ENCODE peak calls at places on chromosome X, in four cellular contexts. One of them, this sample, is unnamed.

GRCh38 chrX:126489141-126489540 is 63.5 kb downstream of the DCAF12L1 start:
- DNase-seq in astrocyte of the cerebellum: peak
- DNase-seq in fibroblast of pulmonary artery: no peak
- DNase-seq in foreskin fibroblast: no peak
- DNase-seq in this sample: no peak

GRCh38 chrX:123175366-123176122 is 8.5 kb upstream of the GRIA3 start:
- DNase-seq in astrocyte of the cerebellum: no peak
- DNase-seq in fibroblast of pulmonary artery: no peak
- DNase-seq in foreskin fibroblast: no peak
- DNase-seq in this sample: no peak

GRCh38 chrX:136199365-136199764 is 51.8 kb downstream of the MAP7D3 start:
- DNase-seq in astrocyte of the cerebellum: no peak
- DNase-seq in fibroblast of pulmonary artery: no peak
- DNase-seq in foreskin fibroblast: no peak
- DNase-seq in this sample: no peak

GRCh38 chrX:56385336-56385735 is 153.2 kb downstream of the KLF8 start:
- DNase-seq in foreskin fibroblast: no peak
- DNase-seq in astrocyte of the cerebellum: no peak
- DNase-seq in fibroblast of pulmonary artery: no peak
- DNase-seq in this sample: no peak

GRCh38 chrX:74931214-74931613 is 6.0 kb upstream of the NEXMIF start:
- DNase-seq in astrocyte of the cerebellum: no peak
- DNase-seq in foreskin fibroblast: no peak
- DNase-seq in fibroblast of pulmonary artery: no peak
- DNase-seq in this sample: no peak

GRCh38 chrX:119698835-119699234 is 5.9 kb upstream of the SEPTIN6 start:
- DNase-seq in fibroblast of pulmonary artery: peak
- DNase-seq in foreskin fibroblast: peak
- DNase-seq in astrocyte of the cerebellum: peak
- DNase-seq in this sample: no peak

GRCh38 chrX:134692990-134693389 is 34.7 kb upstream of the PLAC1 start:
- DNase-seq in fibroblast of pulmonary artery: peak
- DNase-seq in astrocyte of the cerebellum: no peak
- DNase-seq in foreskin fibroblast: peak
- DNase-seq in this sample: no peak

GRCh38 chrX:91434351-91435168 is at the start of gene PABPC5:
- DNase-seq in fibroblast of pulmonary artery: peak
- DNase-seq in astrocyte of the cerebellum: peak
- DNase-seq in foreskin fibroblast: peak
- DNase-seq in this sample: peak

GRCh38 chrX:19064175-19064574 is 58.1 kb downstream of the ADGRG2 start:
- DNase-seq in foreskin fibroblast: no peak
- DNase-seq in fibroblast of pulmonary artery: peak
- DNase-seq in astrocyte of the cerebellum: peak
- DNase-seq in this sample: peak

GRCh38 chrX:30713061-30713525 is 59.9 kb downstream of the GK start:
- DNase-seq in astrocyte of the cerebellum: peak
- DNase-seq in foreskin fibroblast: peak
- DNase-seq in fibroblast of pulmonary artery: peak
- DNase-seq in this sample: peak

GRCh38 chrX:9357500-9358139 is 107.2 kb upstream of the TBL1X start:
- DNase-seq in foreskin fibroblast: no peak
- DNase-seq in fibroblast of pulmonary artery: no peak
- DNase-seq in astrocyte of the cerebellum: no peak
- DNase-seq in this sample: no peak

GRCh38 chrX:105136786-105137185 is 83.7 kb downstream of the TEX13A start:
- DNase-seq in fibroblast of pulmonary artery: no peak
- DNase-seq in foreskin fibroblast: no peak
- DNase-seq in astrocyte of the cerebellum: no peak
- DNase-seq in this sample: no peak

GRCh38 chrX:149937881-149938426 is 337 bp downstream of the EOLA2 start:
- DNase-seq in fibroblast of pulmonary artery: peak
- DNase-seq in astrocyte of the cerebellum: no peak
- DNase-seq in foreskin fibroblast: no peak
- DNase-seq in this sample: no peak

GRCh38 chrX:3393581-3394111 is 47.2 kb upstream of the MXRA5 start:
- DNase-seq in foreskin fibroblast: no peak
- DNase-seq in astrocyte of the cerebellum: peak
- DNase-seq in fibroblast of pulmonary artery: peak
- DNase-seq in this sample: peak

GRCh38 chrX:39144965-39145364 is 343.7 kb downstream of the MID1IP1 start:
- DNase-seq in foreskin fibroblast: no peak
- DNase-seq in fibroblast of pulmonary artery: no peak
- DNase-seq in astrocyte of the cerebellum: no peak
- DNase-seq in this sample: no peak

GRCh38 chrX:134732676-134733075 is 74.4 kb upstream of the PLAC1 start:
- DNase-seq in fibroblast of pulmonary artery: peak
- DNase-seq in foreskin fibroblast: no peak
- DNase-seq in astrocyte of the cerebellum: no peak
- DNase-seq in this sample: no peak

GRCh38 chrX:29042341-29042740 is 455.1 kb downstream of the IL1RAPL1 start:
- DNase-seq in astrocyte of the cerebellum: no peak
- DNase-seq in fibroblast of pulmonary artery: no peak
- DNase-seq in foreskin fibroblast: no peak
- DNase-seq in this sample: no peak

GRCh38 chrX:76893930-76894329 is 466.4 kb downstream of the MAGEE1 start:
- DNase-seq in fibroblast of pulmonary artery: no peak
- DNase-seq in foreskin fibroblast: no peak
- DNase-seq in astrocyte of the cerebellum: no peak
- DNase-seq in this sample: no peak

GRCh38 chrX:30308263-30309138 is 689 bp downstream of the NR0B1 start:
- DNase-seq in fibroblast of pulmonary artery: peak
- DNase-seq in foreskin fibroblast: no peak
- DNase-seq in astrocyte of the cerebellum: no peak
- DNase-seq in this sample: no peak

GRCh38 chrX:132837126-132837525 is 121.3 kb downstream of the HS6ST2 start:
- DNase-seq in astrocyte of the cerebellum: peak
- DNase-seq in foreskin fibroblast: no peak
- DNase-seq in fibroblast of pulmonary artery: peak
- DNase-seq in this sample: no peak

GRCh38 chrX:54721424-54721823 is 76.6 kb downstream of the ITIH6 start:
- DNase-seq in astrocyte of the cerebellum: no peak
- DNase-seq in foreskin fibroblast: no peak
- DNase-seq in fibroblast of pulmonary artery: no peak
- DNase-seq in this sample: no peak

DNA sequence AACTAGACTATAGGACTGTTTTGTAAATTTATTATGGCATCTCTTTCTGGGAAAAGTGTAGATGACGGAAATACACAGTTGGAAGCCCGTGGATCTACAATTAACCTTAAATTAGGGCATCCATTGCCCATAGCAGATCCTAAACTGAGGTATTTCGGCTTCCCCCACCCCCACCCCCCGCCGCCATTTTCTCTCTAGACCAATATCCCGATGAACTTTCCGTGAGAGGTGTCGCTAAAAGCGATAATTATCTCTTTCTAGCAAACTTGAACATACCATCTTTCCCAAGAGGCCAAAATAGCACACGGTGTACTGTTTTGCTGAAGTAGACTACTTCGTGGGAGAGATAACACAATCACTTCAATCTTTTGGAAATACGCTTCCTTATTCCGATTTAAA is 584 bp downstream of the KLHL15 start:
- DNase-seq in foreskin fibroblast: no peak
- DNase-seq in fibroblast of pulmonary artery: peak
- DNase-seq in astrocyte of the cerebellum: no peak
- DNase-seq in this sample: no peak
- H3K4me3 ChIP-seq in foreskin fibroblast: peak
- H3K4me3 ChIP-seq in fibroblast of pulmonary artery: peak
- H3K4me3 ChIP-seq in astrocyte of the cerebellum: peak
- H3K4me3 ChIP-seq in this sample: peak

GRCh38 chrX:154380787-154381186 is 1.7 kb downstream of the EMD start:
- DNase-seq in fibroblast of pulmonary artery: no peak
- DNase-seq in astrocyte of the cerebellum: no peak
- DNase-seq in foreskin fibroblast: no peak
- DNase-seq in this sample: no peak
- H3K4me3 ChIP-seq in fibroblast of pulmonary artery: peak
- H3K4me3 ChIP-seq in astrocyte of the cerebellum: peak
- H3K4me3 ChIP-seq in foreskin fibroblast: peak
- H3K4me3 ChIP-seq in this sample: peak

GRCh38 chrX:138708268-138708667 is 3.2 kb downstream of the FGF13 start:
- DNase-seq in astrocyte of the cerebellum: no peak
- DNase-seq in fibroblast of pulmonary artery: no peak
- DNase-seq in foreskin fibroblast: no peak
- DNase-seq in this sample: no peak

GRCh38 chrX:138710311-138710791 is 1.2 kb downstream of the FGF13 start:
- DNase-seq in fibroblast of pulmonary artery: no peak
- DNase-seq in astrocyte of the cerebellum: no peak
- DNase-seq in foreskin fibroblast: no peak
- DNase-seq in this sample: no peak

GRCh38 chrX:138710866-138711331 is 618 bp downstream of the FGF13 start:
- DNase-seq in fibroblast of pulmonary artery: no peak
- DNase-seq in foreskin fibroblast: no peak
- DNase-seq in astrocyte of the cerebellum: no peak
- DNase-seq in this sample: no peak

GRCh38 chrX:138709886-138710285 is 1.6 kb downstream of the FGF13 start:
- DNase-seq in foreskin fibroblast: no peak
- DNase-seq in astrocyte of the cerebellum: no peak
- DNase-seq in fibroblast of pulmonary artery: no peak
- DNase-seq in this sample: no peak

GRCh38 chrX:138711399-138712347 is at the start of gene FGF13:
- DNase-seq in foreskin fibroblast: no peak
- DNase-seq in astrocyte of the cerebellum: no peak
- DNase-seq in fibroblast of pulmonary artery: no peak
- DNase-seq in this sample: no peak
- H3K4me3 ChIP-seq in foreskin fibroblast: no peak
- H3K4me3 ChIP-seq in astrocyte of the cerebellum: peak
- H3K4me3 ChIP-seq in fibroblast of pulmonary artery: no peak
- H3K4me3 ChIP-seq in this sample: peak

GRCh38 chrX:73852022-73852421 is 289.0 kb downstream of the CHIC1 start:
- DNase-seq in foreskin fibroblast: no peak
- DNase-seq in fibroblast of pulmonary artery: no peak
- DNase-seq in astrocyte of the cerebellum: no peak
- DNase-seq in this sample: no peak
- H3K4me3 ChIP-seq in foreskin fibroblast: no peak
- H3K4me3 ChIP-seq in fibroblast of pulmonary artery: no peak
- H3K4me3 ChIP-seq in astrocyte of the cerebellum: peak
- H3K4me3 ChIP-seq in this sample: no peak

GRCh38 chrX:45758738-45759397 is 558.2 kb upstream of the DIPK2B start:
- DNase-seq in foreskin fibroblast: no peak
- DNase-seq in fibroblast of pulmonary artery: no peak
- DNase-seq in astrocyte of the cerebellum: no peak
- DNase-seq in this sample: no peak
- H3K4me3 ChIP-seq in foreskin fibroblast: peak
- H3K4me3 ChIP-seq in fibroblast of pulmonary artery: peak
- H3K4me3 ChIP-seq in astrocyte of the cerebellum: no peak
- H3K4me3 ChIP-seq in this sample: no peak

GRCh38 chrX:108712886-108713285 is 23.5 kb downstream of the IRS4 start:
- DNase-seq in fibroblast of pulmonary artery: no peak
- DNase-seq in foreskin fibroblast: no peak
- DNase-seq in astrocyte of the cerebellum: no peak
- DNase-seq in this sample: no peak
- H3K4me3 ChIP-seq in fibroblast of pulmonary artery: no peak
- H3K4me3 ChIP-seq in foreskin fibroblast: no peak
- H3K4me3 ChIP-seq in astrocyte of the cerebellum: no peak
- H3K4me3 ChIP-seq in this sample: no peak

GRCh38 chrX:47523297-47523696 is 37.7 kb upstream of the ARAF start:
- DNase-seq in fibroblast of pulmonary artery: peak
- DNase-seq in astrocyte of the cerebellum: no peak
- DNase-seq in foreskin fibroblast: no peak
- DNase-seq in this sample: no peak
- H3K4me3 ChIP-seq in fibroblast of pulmonary artery: peak
- H3K4me3 ChIP-seq in astrocyte of the cerebellum: peak
- H3K4me3 ChIP-seq in foreskin fibroblast: peak
- H3K4me3 ChIP-seq in this sample: peak

GRCh38 chrX:17633546-17633945 is 103.7 kb upstream of the SCML1 start:
- DNase-seq in fibroblast of pulmonary artery: no peak
- DNase-seq in foreskin fibroblast: no peak
- DNase-seq in astrocyte of the cerebellum: no peak
- DNase-seq in this sample: no peak
- H3K4me3 ChIP-seq in fibroblast of pulmonary artery: no peak
- H3K4me3 ChIP-seq in foreskin fibroblast: no peak
- H3K4me3 ChIP-seq in astrocyte of the cerebellum: no peak
- H3K4me3 ChIP-seq in this sample: no peak